ENCODE peak calls at places on chromosomes 12 and 14, in five cellular contexts. One of them, this sample, is unnamed.

GRCh38 chr12:111256629-111257434 is 112.1 kb downstream of the PHETA1 start:
- DNase-seq in gastrocnemius medialis: no peak
- DNase-seq in IMR-90: no peak
- DNase-seq in A549: no peak
- DNase-seq in HFF-Myc: no peak
- DNase-seq in this sample: no peak

GRCh38 chr12:60173213-60174170 is 577.7 kb downstream of the SLC16A7 start:
- DNase-seq in IMR-90: no peak
- DNase-seq in HFF-Myc: no peak
- DNase-seq in gastrocnemius medialis: no peak
- DNase-seq in A549: no peak
- DNase-seq in this sample: no peak

GRCh38 chr12:122346054-122346453 is 76.4 kb downstream of the CLIP1 start:
- DNase-seq in gastrocnemius medialis: no peak
- DNase-seq in HFF-Myc: no peak
- DNase-seq in IMR-90: no peak
- DNase-seq in A549: no peak
- DNase-seq in this sample: no peak

GRCh38 chr12:106223485-106224391 is 24.1 kb downstream of the CKAP4 start:
- DNase-seq in A549: peak; percentile 90
- DNase-seq in gastrocnemius medialis: peak; percentile 65
- DNase-seq in IMR-90: peak; percentile 54
- DNase-seq in HFF-Myc: peak; percentile 21
- DNase-seq in this sample: peak; percentile 70

GRCh38 chr12:130524759-130525158 is 187.1 kb downstream of the PIWIL1 start:
- DNase-seq in gastrocnemius medialis: no peak
- DNase-seq in A549: no peak
- DNase-seq in HFF-Myc: no peak
- DNase-seq in IMR-90: no peak
- DNase-seq in this sample: no peak

GRCh38 chr12:14913381-14913781 is 25.0 kb downstream of the ERP27 start:
- DNase-seq in IMR-90: no peak
- DNase-seq in gastrocnemius medialis: no peak
- DNase-seq in A549: no peak
- DNase-seq in HFF-Myc: no peak
- DNase-seq in this sample: peak; percentile 82

GRCh38 chr12:25308761-25309160 is 58.0 kb upstream of the KRAS start:
- DNase-seq in HFF-Myc: no peak
- DNase-seq in gastrocnemius medialis: no peak
- DNase-seq in A549: no peak
- DNase-seq in IMR-90: peak; percentile 80
- DNase-seq in this sample: peak; percentile 26

GRCh38 chr14:92676031-92676430 is 72.4 kb downstream of the LGMN start:
- DNase-seq in A549: no peak
- DNase-seq in gastrocnemius medialis: no peak
- DNase-seq in IMR-90: no peak
- DNase-seq in HFF-Myc: no peak
- DNase-seq in this sample: no peak

GRCh38 chr12:124484526-124484953 is 82.9 kb downstream of the NCOR2 start:
- DNase-seq in HFF-Myc: no peak
- DNase-seq in gastrocnemius medialis: no peak
- DNase-seq in A549: no peak
- DNase-seq in IMR-90: no peak
- DNase-seq in this sample: no peak

GRCh38 chr14:78737606-78738005 is 567.4 kb downstream of the NRXN3 start:
- DNase-seq in gastrocnemius medialis: no peak
- DNase-seq in IMR-90: no peak
- DNase-seq in A549: no peak
- DNase-seq in HFF-Myc: no peak
- DNase-seq in this sample: no peak

GRCh38 chr14:78737116-78737515 is 566.9 kb downstream of the NRXN3 start:
- DNase-seq in IMR-90: no peak
- DNase-seq in A549: no peak
- DNase-seq in HFF-Myc: no peak
- DNase-seq in gastrocnemius medialis: no peak
- DNase-seq in this sample: no peak
- TF ChIP-seq CTCF in IMR-90: no peak
- TF ChIP-seq CTCF in A549: no peak
- TF ChIP-seq CTCF in HFF-Myc: no peak
- TF ChIP-seq CTCF in gastrocnemius medialis: no peak
- TF ChIP-seq CTCF in this sample: no peak

DNA sequence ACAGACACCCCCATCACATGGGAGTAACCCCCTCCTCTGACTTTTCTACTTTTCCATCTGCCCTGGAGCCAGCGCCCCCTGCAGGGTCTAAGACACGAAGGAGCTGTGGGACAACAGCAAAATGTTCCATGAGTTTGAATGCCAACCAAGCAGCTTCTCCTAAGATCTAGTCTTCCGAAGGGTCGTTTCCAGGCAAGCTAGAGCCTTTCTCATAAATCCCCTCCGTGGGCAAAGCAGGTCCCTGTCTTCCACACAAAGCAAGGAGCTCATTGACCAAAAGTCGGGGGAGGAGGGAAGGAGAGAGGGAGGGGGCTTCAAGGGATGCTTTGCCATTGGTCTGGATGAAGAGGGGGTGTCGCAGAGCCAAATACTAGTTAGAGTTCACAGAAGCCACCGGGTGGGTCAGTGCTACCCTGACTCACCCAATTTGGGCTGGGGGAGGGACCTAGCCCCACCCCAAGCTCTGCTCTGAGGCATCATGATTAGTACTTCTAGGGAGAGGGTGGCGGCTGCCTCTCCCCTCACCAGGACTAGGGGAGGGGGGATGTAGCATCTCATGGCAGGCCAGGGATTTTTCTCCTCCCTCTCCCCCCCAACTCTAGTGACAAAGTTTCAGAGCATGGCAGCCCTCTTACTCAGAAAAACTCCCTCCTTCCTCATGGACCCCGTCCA is 1.6 kb downstream of the MSI1 start:
- DNase-seq in IMR-90: no peak
- DNase-seq in gastrocnemius medialis: no peak
- DNase-seq in A549: no peak
- DNase-seq in HFF-Myc: no peak
- DNase-seq in this sample: no peak
- H3K4me3 ChIP-seq in IMR-90: no peak overlapping the region
- H3K4me3 ChIP-seq in gastrocnemius medialis: no peak overlapping the region
- H3K4me3 ChIP-seq in A549: no peak overlapping the region
- H3K4me3 ChIP-seq in HFF-Myc: no peak overlapping the region
- H3K4me3 ChIP-seq in this sample: no peak overlapping the region

GRCh38 chr14:106605548-106606448 is 1079.4 kb downstream of the TMEM121 start:
- DNase-seq in HFF-Myc: no peak
- DNase-seq in A549: no peak
- DNase-seq in IMR-90: no peak
- DNase-seq in gastrocnemius medialis: no peak
- DNase-seq in this sample: no peak
- TF ChIP-seq CTCF in HFF-Myc: peak; percentile 4
- TF ChIP-seq CTCF in A549: no peak
- TF ChIP-seq CTCF in IMR-90: no peak
- TF ChIP-seq CTCF in gastrocnemius medialis: no peak
- TF ChIP-seq CTCF in this sample: no peak

DNA sequence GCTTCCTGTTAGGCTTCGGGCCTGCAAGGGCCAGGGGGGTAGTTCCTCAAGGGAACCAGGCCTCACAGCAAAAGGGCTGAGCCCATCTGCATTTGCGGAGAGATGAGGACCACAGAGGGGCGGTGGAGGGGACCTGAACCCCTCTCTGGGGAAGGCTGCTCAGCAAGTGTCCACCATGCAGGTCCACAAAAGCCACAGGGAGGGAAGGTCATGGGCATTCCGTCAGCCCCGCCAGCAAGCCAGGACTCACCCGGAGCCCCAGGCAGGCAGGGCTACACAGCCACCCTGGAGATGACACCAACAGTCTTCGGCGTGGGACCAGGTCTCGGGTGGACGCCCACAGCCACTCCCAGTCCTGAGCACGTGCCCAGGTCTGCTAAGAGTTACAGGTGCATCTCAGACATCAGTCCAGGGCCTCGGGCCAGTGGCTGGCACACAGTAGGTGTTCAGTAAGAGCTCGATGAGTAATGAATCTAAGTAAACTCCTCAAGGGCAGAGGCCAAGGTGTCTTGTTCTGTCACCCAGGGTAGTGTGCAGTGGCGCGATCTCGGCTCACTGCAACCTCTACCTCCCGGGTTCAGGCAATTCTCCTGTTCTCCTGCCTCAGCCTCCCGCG is 11.3 kb downstream of the TTC7B start:
- DNase-seq in A549: no peak
- DNase-seq in IMR-90: no peak
- DNase-seq in gastrocnemius medialis: no peak
- DNase-seq in HFF-Myc: no peak
- DNase-seq in this sample: no peak
- H3K4me3 ChIP-seq in A549: no peak overlapping the region
- H3K4me3 ChIP-seq in IMR-90: no peak overlapping the region
- H3K4me3 ChIP-seq in gastrocnemius medialis: no peak overlapping the region
- H3K4me3 ChIP-seq in HFF-Myc: no peak overlapping the region
- H3K4me3 ChIP-seq in this sample: no peak overlapping the region

DNA sequence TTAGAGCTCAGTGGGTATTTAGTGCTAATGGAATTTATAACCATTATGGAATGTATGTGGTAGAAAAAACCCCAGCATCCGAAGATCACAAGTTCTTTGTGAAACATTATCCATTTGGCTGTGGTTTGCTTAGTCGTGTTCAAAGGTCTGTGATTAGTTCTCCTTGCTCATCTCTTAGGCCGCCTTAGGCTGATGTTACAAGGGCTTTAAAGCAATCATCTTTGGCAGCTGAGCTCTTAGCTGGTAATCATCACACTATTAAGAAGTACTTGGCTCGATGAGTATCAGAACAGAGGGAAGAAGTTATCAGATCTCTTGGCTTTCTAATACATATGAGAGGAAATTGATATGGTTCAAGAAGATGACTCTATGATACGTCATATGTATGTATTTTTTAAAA is 124.1 kb upstream of the E2F7 start:
- DNase-seq in HFF-Myc: peak; percentile 36
- DNase-seq in IMR-90: peak; percentile 80
- DNase-seq in gastrocnemius medialis: no peak
- DNase-seq in A549: no peak
- DNase-seq in this sample: peak; percentile 57
- TF ChIP-seq CTCF in HFF-Myc: no peak
- TF ChIP-seq CTCF in IMR-90: no peak
- TF ChIP-seq CTCF in gastrocnemius medialis: no peak
- TF ChIP-seq CTCF in A549: no peak
- TF ChIP-seq CTCF in this sample: no peak

GRCh38 chr14:68976160-68977067 is 2.7 kb downstream of the ACTN1 start:
- DNase-seq in A549: no peak
- DNase-seq in HFF-Myc: no peak
- DNase-seq in gastrocnemius medialis: no peak
- DNase-seq in IMR-90: peak; percentile 48
- DNase-seq in this sample: peak; percentile 32
- H3K4me3 ChIP-seq in A549: peak overlapping the region; percentile 98
- H3K4me3 ChIP-seq in HFF-Myc: peak overlapping the region; percentile 74
- H3K4me3 ChIP-seq in gastrocnemius medialis: no peak overlapping the region
- H3K4me3 ChIP-seq in IMR-90: peak overlapping the region; percentile 71
- H3K4me3 ChIP-seq in this sample: peak overlapping the region; percentile 78

GRCh38 chr12:108317303-108318283 is 21.5 kb downstream of the CMKLR1 start:
- DNase-seq in HFF-Myc: no peak
- DNase-seq in IMR-90: no peak
- DNase-seq in gastrocnemius medialis: no peak
- DNase-seq in A549: no peak
- DNase-seq in this sample: no peak
- TF ChIP-seq CTCF in HFF-Myc: no peak
- TF ChIP-seq CTCF in IMR-90: no peak
- TF ChIP-seq CTCF in gastrocnemius medialis: no peak
- TF ChIP-seq CTCF in A549: no peak
- TF ChIP-seq CTCF in this sample: no peak

GRCh38 chr12:26941251-26941650 is 3.0 kb downstream of the FGFR1OP2 start:
- DNase-seq in gastrocnemius medialis: no peak
- DNase-seq in A549: no peak
- DNase-seq in HFF-Myc: no peak
- DNase-seq in IMR-90: no peak
- DNase-seq in this sample: no peak
- H3K4me3 ChIP-seq in gastrocnemius medialis: no peak overlapping the region
- H3K4me3 ChIP-seq in A549: no peak overlapping the region
- H3K4me3 ChIP-seq in HFF-Myc: no peak overlapping the region
- H3K4me3 ChIP-seq in IMR-90: no peak overlapping the region
- H3K4me3 ChIP-seq in this sample: no peak overlapping the region

This sample was measured in epithelial cell of esophagus.